ENCODE peak calls at places on chromosomes 13 and 19, in nine cellular contexts. A is stimulated activated CD4-positive, alpha-beta T cell treated with anti-CD3 and anti-CD28 coated beads, TNF-alpha, amount 100 ng/mL, for 24 hours; Z is NCI-H1417 treated with DMSO at 0.1 percent for 48 hours; Q is CD8-positive, alpha-beta memory T cell; V is fibroblast of mammary gland; E is fibroblast of the conjunctiva; D is AG04450; T is choroid plexus epithelial cell; Y is H54. M is an unnamed sample.

GRCh38 chr19:15264061-15264932 is 32.0 kb upstream of the EPHX3 start:
- DNase-seq in A (peak; percentile 71), Q (peak; percentile 47), Z (no peak), Y (no peak), E (no peak), D (peak; percentile 34), V (peak; percentile 74), T (peak; percentile 75), M (peak; percentile 80)

GRCh38 chr13:47256618-47257017 is 359.8 kb upstream of the HTR2A start:
- DNase-seq in T (peak; percentile 23), Y (peak; percentile 5), D (peak; percentile 42), Q (no peak), Z (no peak), E (no peak), V (peak; percentile 96), A (no peak), M (no peak)

GRCh38 chr13:110557610-110558305 is 3.8 kb downstream of the RAB20 start:
- DNase-seq in Y (no peak), E (no peak), V (no peak), D (no peak), T (no peak), Z (no peak), A (no peak), Q (no peak), M (no peak)

GRCh38 chr19:11200015-11200574 is 2.8 kb upstream of the KANK2 start:
- DNase-seq in T (no peak), Q (no peak), V (no peak), Z (no peak), E (no peak), A (no peak), Y (no peak), D (no peak), M (no peak)

GRCh38 chr19:58586131-58586765 is 13.1 kb upstream of the MZF1 start:
- DNase-seq in Y (no peak), Z (no peak), T (no peak), D (no peak), Q (no peak), V (no peak), E (no peak), A (no peak), M (no peak)

GRCh38 chr19:13010038-13010991 is 15.0 kb downstream of the NFIX start:
- DNase-seq in A (no peak), D (no peak), E (no peak), Y (no peak), Z (no peak), T (no peak), V (peak; percentile 55), Q (no peak), M (no peak)

GRCh38 chr13:24737042-24737441 is 26.9 kb upstream of the RNF17 start:
- DNase-seq in T (no peak), Z (no peak), A (no peak), Y (no peak), E (no peak), Q (no peak), V (no peak), D (no peak), M (no peak)

GRCh38 chr19:30781047-30781446 is 408.9 kb downstream of the ZNF536 start:
- DNase-seq in Q (no peak), Y (no peak), V (no peak), Z (no peak), D (no peak), T (no peak), A (no peak), E (no peak), M (no peak)